ENCODE peak calls at places on chromosomes 2 and 18, in ten cellular contexts. V is iPS DF 6.9; W is NCI-H1417 treated with DMSO at 0.1 percent for 48 hours; T is A549; Y is KBM-7; J is endodermal cell; M is mammary epithelial cell; H is stimulated activated CD4-positive, alpha-beta T cell treated with anti-CD3 and anti-CD28 coated beads, Interleukin-4, amount 100 ng/mL, for 48 hours; N is NCI-H2081 treated with DMSO at 0.1 percent for 48 hours; G is hypothalamus. X is an unnamed sample.

GRCh38 chr2:85662899-85663683 is 4.9 kb downstream of the SFTPB start:
- DNase-seq in W (no peak), Y (no peak), V (no peak), G (no peak), J (peak; percentile 71), H (no peak), T (peak; percentile 67), N (no peak), M (peak; percentile 74), X (no peak)

GRCh38 chr2:9830685-9831410 is 12.4 kb upstream of the TAF1B start:
- DNase-seq in W (no peak), T (no peak), Y (no peak), M (peak; percentile 37), N (no peak), V (no peak), H (no peak), J (no peak), G (no peak), X (no peak)

GRCh38 chr18:23324861-23325260 is 128.2 kb upstream of the RIOK3 start:
- DNase-seq in G (no peak), V (no peak), T (no peak), H (no peak), M (no peak), J (no peak), Y (no peak), N (no peak), W (no peak), X (no peak)

GRCh38 chr18:48833701-48834394 is 116.9 kb downstream of the SMAD7 start:
- DNase-seq in M (no peak), J (peak; percentile 38), N (no peak), W (no peak), Y (no peak), H (peak; percentile 47), V (no peak), T (no peak), G (no peak), X (no peak)

GRCh38 chr2:62713837-62714236 is 8.3 kb downstream of the EHBP1 start:
- DNase-seq in T (no peak), M (no peak), H (no peak), Y (no peak), W (no peak), N (no peak), V (no peak), G (no peak), J (no peak), X (no peak)

GRCh38 chr2:46363535-46364170 is 66.4 kb downstream of the EPAS1 start:
- DNase-seq in T (no peak), M (no peak), Y (no peak), H (no peak), N (no peak), J (no peak), G (no peak), V (no peak), W (no peak), X (no peak)

GRCh38 chr2:199456383-199457146 is 1.2 kb downstream of the SATB2 start:
- DNase-seq in Y (peak; percentile 61), W (no peak), M (no peak), H (no peak), T (no peak), V (no peak), G (no peak), N (no peak), J (no peak), X (no peak)

GRCh38 chr18:55863876-55864275 is 275.9 kb upstream of the TCF4 start:
- DNase-seq in H (no peak), W (no peak), Y (no peak), T (no peak), J (no peak), N (no peak), M (no peak), G (no peak), V (no peak), X (no peak)

GRCh38 chr2:121825003-121825950 is 69.8 kb downstream of the TSN start:
- DNase-seq in M (no peak), W (peak; percentile 10), H (no peak), J (peak; percentile 47), N (peak; percentile 39), V (no peak), T (no peak), G (no peak), Y (no peak), X (no peak)

GRCh38 chr2:221969087-221969829 is 329.5 kb downstream of the PAX3 start:
- DNase-seq in G (peak; percentile 21), V (no peak), H (no peak), J (no peak), Y (peak; percentile 37), W (no peak), T (peak; percentile 37), M (peak; percentile 23), N (no peak), X (peak; percentile 17)

GRCh38 chr2:177296047-177296446 is 31.5 kb upstream of the NFE2L2 start:
- DNase-seq in V (no peak), W (no peak), N (no peak), J (no peak), T (peak; percentile 32), H (no peak), M (peak; percentile 19), G (no peak), Y (peak; percentile 44), X (no peak)

GRCh38 chr2:223316346-223316745 is 264.4 kb downstream of the KCNE4 start:
- DNase-seq in N (no peak), H (no peak), G (no peak), Y (no peak), W (no peak), M (no peak), V (no peak), J (no peak), T (no peak), X (no peak)

GRCh38 chr2:229857634-229858033 is 64.2 kb downstream of the TRIP12 start:
- DNase-seq in M (no peak), H (no peak), V (no peak), T (no peak), Y (no peak), J (no peak), W (no peak), G (no peak), N (no peak), X (no peak)

GRCh38 chr2:59528525-59528924 is 1024.9 kb downstream of the BCL11A start:
- DNase-seq in T (no peak), W (no peak), J (no peak), H (no peak), N (no peak), Y (peak; percentile 30), V (no peak), M (no peak), G (no peak), X (no peak)

GRCh38 chr2:66565291-66565690 is 130.4 kb downstream of the MEIS1 start:
- DNase-seq in W (no peak), T (no peak), H (no peak), G (no peak), M (no peak), J (no peak), N (no peak), Y (no peak), V (no peak), X (no peak)

GRCh38 chr2:229725716-229726346 is 11.5 kb upstream of the DNER start:
- DNase-seq in M (no peak), W (no peak), G (no peak), T (peak; percentile 85), V (no peak), H (no peak), N (no peak), Y (no peak), J (no peak), X (no peak)

GRCh38 chr18:63152791-63153190 is 166.8 kb downstream of the BCL2 start:
- DNase-seq in H (peak; percentile 47), N (no peak), T (no peak), G (no peak), M (no peak), Y (no peak), V (no peak), J (no peak), W (no peak), X (no peak)

GRCh38 chr2:45992021-45992745 is 305.0 kb upstream of the EPAS1 start:
- DNase-seq in G (no peak), N (no peak), V (no peak), T (peak; percentile 99), H (no peak), J (no peak), Y (no peak), W (no peak), M (peak; percentile 60), X (peak; percentile 58)

GRCh38 chr2:239113164-239113563 is 265.3 kb downstream of the TWIST2 start:
- DNase-seq in G (no peak), T (no peak), H (no peak), J (no peak), V (no peak), W (no peak), Y (no peak), N (no peak), M (no peak), X (no peak)

GRCh38 chr18:8374652-8375051 is 234.6 kb upstream of the RAB12 start:
- DNase-seq in T (no peak), N (no peak), Y (no peak), G (no peak), W (no peak), M (no peak), J (no peak), V (no peak), H (no peak), X (no peak)

GRCh38 chr18:52060612-52061259 is 279.3 kb upstream of the DCC start:
- DNase-seq in Y (no peak), W (peak; percentile 59), H (no peak), M (no peak), T (no peak), J (peak; percentile 44), G (no peak), V (peak; percentile 29), N (no peak), X (no peak)

GRCh38 chr2:27021253-27021801 is 11.4 kb upstream of the TMEM214 start:
- DNase-seq in G (no peak), T (peak; percentile 25), J (no peak), W (no peak), M (peak; percentile 34), N (no peak), V (no peak), H (no peak), Y (no peak), X (no peak)

GRCh38 chr2:221602938-221603337 is 30.8 kb upstream of the EPHA4 start:
- DNase-seq in J (no peak), G (no peak), T (no peak), W (no peak), N (no peak), V (no peak), M (no peak), H (no peak), Y (no peak), X (no peak)

GRCh38 chr18:34283506-34283905 is 58.8 kb upstream of the NOL4 start:
- DNase-seq in Y (no peak), T (no peak), J (peak; percentile 65), M (no peak), H (no peak), G (no peak), W (no peak), N (no peak), V (no peak), X (no peak)

GRCh38 chr2:176156301-176156958 is 677 bp upstream of the HOXD3 start:
- DNase-seq in G (no peak), T (no peak), V (no peak), N (no peak), W (no peak), H (no peak), M (no peak), Y (no peak), J (peak; percentile 45), X (no peak)

GRCh38 chr18:6575908-6576307 is 153.6 kb upstream of the ARHGAP28 start:
- DNase-seq in H (no peak), Y (no peak), V (no peak), T (no peak), M (no peak), W (no peak), G (no peak), J (no peak), N (no peak), X (no peak)

GRCh38 chr2:151637284-151637781 is 96.9 kb downstream of the NEB start:
- DNase-seq in J (no peak), M (no peak), V (no peak), W (no peak), T (no peak), G (no peak), Y (peak; percentile 82), H (peak; percentile 16), N (no peak), X (no peak)

GRCh38 chr2:30577151-30577550 is 130.1 kb downstream of the LCLAT1 start:
- DNase-seq in V (no peak), W (no peak), Y (no peak), G (no peak), T (no peak), H (no peak), N (no peak), J (no peak), M (no peak), X (no peak)

X was measured in HuH-7.5.